ENCODE peak calls at places on chromosomes 16 and 17, in nine cellular contexts. S is psoas muscle; P is BJ; U is C1 segment of cervical spinal cord; J is fibroblast of the aortic adventitia; F is stimulated activated CD4-positive, alpha-beta T cell treated with anti-CD3 and anti-CD28 coated beads, Interleukin-1b, Interleukin-23, amount 100 ng/mL, for 1 hour; Q is CD4-positive, alpha-beta memory T cell; M is cerebellar cortex; O is GM04503. V is an unnamed sample.

GRCh38 chr16:85162478-85163277 is 50.4 kb upstream of the CIBAR2 start:
- DNase-seq in S (peak; percentile 82), P (no peak), U (no peak), J (peak; percentile 84), F (no peak), Q (no peak), M (peak; percentile 63), O (no peak), V (no peak)

GRCh38 chr17:49399995-49400394 is 14.7 kb downstream of the PHB1 start:
- DNase-seq in S (no peak), P (no peak), U (no peak), J (no peak), F (no peak), Q (no peak), M (no peak), O (no peak), V (no peak)

GRCh38 chr17:58187675-58188074 is 4.9 kb upstream of the EPX start:
- DNase-seq in S (no peak), P (no peak), U (no peak), J (no peak), F (no peak), Q (no peak), M (no peak), O (no peak), V (no peak)

GRCh38 chr17:78117027-78117981 is 11.3 kb downstream of the TMC6 start:
- DNase-seq in S (no peak), P (no peak), U (peak; percentile 49), J (no peak), F (no peak), Q (no peak), M (no peak), O (no peak), V (peak; percentile 79)

GRCh38 chr17:79324219-79324618 is 249.6 kb downstream of the ENGASE start:
- DNase-seq in S (no peak), P (no peak), U (no peak), J (no peak), F (no peak), Q (no peak), M (no peak), O (no peak), V (no peak)

GRCh38 chr16:81263470-81264200 is 25.1 kb downstream of the BCO1 start:
- DNase-seq in S (no peak), P (no peak), U (no peak), J (peak; percentile 84), F (no peak), Q (no peak), M (no peak), O (no peak), V (no peak)

GRCh38 chr16:9176547-9177418 is 85.3 kb downstream of the HAPSTR1 start:
- DNase-seq in S (no peak), P (no peak), U (peak; percentile 53), J (no peak), F (no peak), Q (no peak), M (no peak), O (no peak), V (no peak)

GRCh38 chr17:80082403-80083135 is 18.8 kb upstream of the GAA start:
- DNase-seq in S (peak; percentile 45), P (no peak), U (peak; percentile 35), J (peak; percentile 84), F (peak; percentile 30), Q (peak; percentile 50), M (peak; percentile 71), O (no peak), V (peak; percentile 64)

GRCh38 chr17:78227455-78227916 is 3.9 kb upstream of the TMEM235 start:
- DNase-seq in S (no peak), P (no peak), U (no peak), J (no peak), F (no peak), Q (no peak), M (no peak), O (no peak), V (no peak)

GRCh38 chr17:40963838-40964237 is 2.9 kb downstream of the KRT39 start:
- DNase-seq in S (no peak), P (no peak), U (no peak), J (peak; percentile 49), F (no peak), Q (peak; percentile 13), M (no peak), O (no peak), V (no peak)

GRCh38 chr17:38572665-38573365 is 32.9 kb downstream of the SRCIN1 start:
- DNase-seq in S (no peak), P (no peak), U (peak; percentile 79), J (no peak), F (no peak), Q (no peak), M (no peak), O (no peak), V (no peak)

GRCh38 chr17:34163681-34164080 is 91.4 kb upstream of the CCL2 start:
- DNase-seq in S (no peak), P (no peak), U (no peak), J (peak; percentile 6), F (no peak), Q (no peak), M (peak; percentile 5), O (no peak), V (no peak)

GRCh38 chr16:77170805-77171204 is 20.2 kb upstream of the MON1B start:
- DNase-seq in S (no peak), P (no peak), U (no peak), J (no peak), F (no peak), Q (no peak), M (no peak), O (no peak), V (no peak)

GRCh38 chr17:72219824-72220473 is 99.1 kb downstream of the SOX9 start:
- DNase-seq in S (no peak), P (no peak), U (no peak), J (no peak), F (no peak), Q (no peak), M (no peak), O (no peak), V (no peak)

GRCh38 chr17:39674702-39675389 is 6.6 kb downstream of the PNMT start:
- DNase-seq in S (no peak), P (no peak), U (no peak), J (peak; percentile 63), F (no peak), Q (no peak), M (no peak), O (no peak), V (peak; percentile 77)

GRCh38 chr17:79009397-79010303 is at the start of gene CANT1:
- DNase-seq in S (peak; percentile 87), P (peak; percentile 33), U (peak; percentile 89), J (peak; percentile 83), F (peak; percentile 61), Q (peak; percentile 88), M (peak; percentile 80), O (no peak), V (peak; percentile 96)

GRCh38 chr17:77444653-77445029 is 303.9 kb downstream of the SEC14L1 start:
- DNase-seq in S (no peak), P (no peak), U (no peak), J (peak; percentile 71), F (no peak), Q (no peak), M (no peak), O (no peak), V (no peak)

GRCh38 chr16:84103678-84104077 is 13.1 kb downstream of the MBTPS1 start:
- DNase-seq in S (no peak), P (no peak), U (no peak), J (peak; percentile 30), F (no peak), Q (no peak), M (no peak), O (no peak), V (no peak)